ENCODE peak calls at places on chromosomes 2 and 18, in six cellular contexts. Y is mucosa of descending colon; D is esophagus squamous epithelium; P is HCT116; A is CD8-positive, alpha-beta memory T cell; Z is upper lobe of left lung. U is an unnamed sample. For H3K4me1, the result is how much of the 10 kb centered on the place peaks cover.

GRCh38 chr2:70115646-70116442 is 28.6 kb downstream of the PCBP1 start:
- DNase-seq in Y (no peak), Z (no peak), D (no peak), P (no peak), A (no peak), U (no peak)

GRCh38 chr2:101474752-101475384 is at the start of gene RFX8:
- DNase-seq in D (no peak), A (peak), Z (peak), P (no peak), Y (no peak), U (no peak)

GRCh38 chr2:84858123-84858522 is 22.8 kb downstream of the TRABD2A start:
- DNase-seq in D (no peak), Z (no peak), P (no peak), Y (no peak), A (no peak), U (no peak)

GRCh38 chr2:128465246-128466170 is 146.8 kb upstream of the HS6ST1 start:
- DNase-seq in Y (no peak), A (no peak), D (no peak), Z (no peak), P (no peak), U (no peak)

GRCh38 chr2:18123577-18123976 is 245.1 kb downstream of the KCNS3 start:
- DNase-seq in Z (no peak), Y (no peak), A (no peak), P (no peak), D (no peak), U (no peak)

GRCh38 chr18:55406374-55407045 is 181.5 kb downstream of the TCF4 start:
- DNase-seq in Y (no peak), Z (no peak), A (no peak), P (no peak), D (no peak), U (no peak)

GRCh38 chr2:152611458-152612231 is 105.6 kb downstream of the PRPF40A start:
- DNase-seq in Z (peak), Y (no peak), A (no peak), P (no peak), D (no peak), U (peak)

GRCh38 chr2:149885468-149885867 is 297.9 kb upstream of the MMADHC start:
- DNase-seq in Z (no peak), P (no peak), A (no peak), Y (no peak), D (no peak), U (peak)

GRCh38 chr2:39636306-39636705 is 29.4 kb upstream of the TMEM178A start:
- DNase-seq in D (no peak), Z (no peak), A (no peak), Y (no peak), P (no peak), U (no peak)

GRCh38 chr2:38697116-38697840 is 31.4 kb downstream of the GALM start:
- DNase-seq in A (no peak), P (no peak), Z (no peak), D (no peak), Y (no peak), U (no peak)

GRCh38 chr2:10880586-10881321 is 31.0 kb upstream of the KCNF1 start:
- DNase-seq in D (no peak), P (no peak), Z (no peak), A (peak), Y (no peak), U (no peak)

GRCh38 chr2:144508162-144508765 is 11.7 kb downstream of the ZEB2 start:
- DNase-seq in A (no peak), Z (no peak), P (no peak), Y (no peak), D (no peak), U (no peak)

GRCh38 chr18:34223164-34223892 is 1.4 kb downstream of the NOL4 start:
- DNase-seq in D (no peak), Z (no peak), Y (peak), P (no peak), A (no peak), U (no peak)
- H3K4me1 ChIP-seq in D (under half), Z (under half), Y (under half), P (under half), A (under half), U (under half)

GRCh38 chr2:217467331-217467730 is 535.5 kb downstream of the TNS1 start:
- DNase-seq in A (no peak), Y (no peak), P (no peak), Z (no peak), D (no peak), U (no peak)

GRCh38 chr2:217466799-217467198 is 536.0 kb downstream of the TNS1 start:
- DNase-seq in Y (no peak), Z (no peak), D (no peak), P (no peak), A (no peak), U (no peak)

GRCh38 chr2:217468042-217468441 is 534.8 kb downstream of the TNS1 start:
- DNase-seq in Z (no peak), P (no peak), D (no peak), A (no peak), Y (no peak), U (no peak)

GRCh38 chr2:217471329-217471728 is 531.5 kb downstream of the TNS1 start:
- DNase-seq in Z (no peak), Y (no peak), P (no peak), A (no peak), D (no peak), U (no peak)

DNA sequence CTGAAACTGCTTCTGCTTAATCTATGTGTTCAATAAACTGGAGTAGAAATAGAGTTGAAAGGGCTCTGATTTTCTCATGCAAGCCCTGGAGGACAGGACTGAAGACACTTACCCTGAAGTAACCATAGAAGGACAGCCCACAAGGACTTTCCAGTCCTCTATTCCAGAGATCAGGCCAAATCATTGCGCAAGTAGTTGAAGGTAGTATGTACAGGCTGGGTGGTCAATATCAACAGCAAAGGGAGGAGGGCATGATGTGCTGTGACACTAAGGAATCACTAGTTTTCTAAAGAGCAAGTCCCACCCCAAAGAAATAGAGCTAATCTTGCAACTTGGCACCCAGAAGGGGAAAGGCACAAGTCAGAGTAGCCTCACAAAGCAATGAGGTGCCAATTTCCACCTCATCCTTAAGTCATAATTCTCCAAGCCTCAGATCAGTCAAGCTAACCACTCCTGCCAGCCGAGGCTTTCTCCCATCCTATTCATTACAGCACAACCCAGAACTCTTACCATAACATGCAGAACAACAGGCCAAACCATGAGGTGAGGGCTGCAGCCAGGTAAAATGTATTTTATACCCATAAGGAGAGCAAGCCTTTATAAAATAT is 533.5 kb downstream of the TNS1 start:
- DNase-seq in Y (no peak), A (no peak), Z (no peak), P (no peak), D (no peak), U (no peak)
- H3K4me1 ChIP-seq in Y (under half), A (under half), Z (under half), P (under half), D (under half), U (under half)

GRCh38 chr2:1649871-1650473 is 94.3 kb downstream of the PXDN start:
- DNase-seq in D (no peak), Z (no peak), Y (no peak), P (no peak), A (no peak), U (no peak)

GRCh38 chr2:1649103-1649870 is 95.0 kb downstream of the PXDN start:
- DNase-seq in Z (peak), D (no peak), P (no peak), Y (no peak), A (no peak), U (no peak)

GRCh38 chr2:1648241-1649102 is 95.8 kb downstream of the PXDN start:
- DNase-seq in D (no peak), Z (peak), Y (no peak), A (no peak), P (no peak), U (no peak)

GRCh38 chr2:1651131-1652066 is 92.9 kb downstream of the PXDN start:
- DNase-seq in A (no peak), P (no peak), D (no peak), Z (peak), Y (no peak), U (no peak)

GRCh38 chr2:1650474-1650872 is 93.8 kb downstream of the PXDN start:
- DNase-seq in P (no peak), Z (peak), A (no peak), Y (no peak), D (no peak), U (no peak)
- H3K4me1 ChIP-seq in P (under half), Z (under half), A (under half), Y (under half), D (under half), U (under half)

GRCh38 chr2:219384872-219385271 is 2.8 kb downstream of the DNPEP start:
- DNase-seq in Z (no peak), Y (no peak), D (no peak), A (no peak), P (no peak), U (no peak)
- H3K4me1 ChIP-seq in Z (under half), Y (under half), D (under half), A (under half), P (under half), U (under half)

GRCh38 chr2:120105360-120105759 is 92.5 kb downstream of the EPB41L5 start:
- DNase-seq in P (no peak), A (no peak), D (no peak), Y (no peak), Z (no peak), U (no peak)
- H3K4me1 ChIP-seq in P (under half), A (under half), D (under half), Y (under half), Z (under half), U (under half)

GRCh38 chr18:75216926-75217303 is 6.3 kb downstream of the TSHZ1 start:
- DNase-seq in A (no peak), Y (no peak), D (no peak), Z (no peak), P (no peak), U (peak)
- H3K4me1 ChIP-seq in A (half or more), Y (half or more), D (under half), Z (under half), P (under half), U (under half)

DNA sequence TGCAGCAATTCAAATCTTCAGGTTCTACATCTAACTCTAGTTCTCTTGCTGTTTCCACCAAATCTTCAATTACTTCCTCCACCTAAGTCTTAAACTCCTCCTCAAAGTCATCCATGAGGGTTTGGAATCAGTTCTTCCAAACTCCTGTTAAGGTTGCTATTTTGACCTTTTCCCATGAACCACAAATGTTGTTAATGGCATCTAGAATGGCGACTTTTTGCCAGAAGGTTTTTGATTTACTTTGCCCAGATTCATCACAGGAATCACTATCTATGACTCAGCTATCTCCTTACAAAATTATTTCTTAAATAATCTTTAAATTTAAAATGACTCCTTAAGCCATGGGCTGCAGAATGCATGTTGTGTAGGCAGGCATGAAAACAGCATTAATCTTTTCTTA is 368.9 kb upstream of the TNP1 start:
- DNase-seq in D (no peak), Z (no peak), A (no peak), P (no peak), Y (no peak), U (no peak)
- H3K4me1 ChIP-seq in D (under half), Z (under half), A (under half), P (under half), Y (under half), U (under half)

GRCh38 chr2:121485039-121485438 is 45.6 kb upstream of the RNU4ATAC start:
- DNase-seq in D (no peak), A (no peak), Z (no peak), Y (no peak), P (no peak), U (no peak)
- H3K4me1 ChIP-seq in D (under half), A (under half), Z (under half), Y (under half), P (under half), U (under half)